ENCODE peak calls at places on chromosomes 7 and 10, in four cellular contexts. G is nephron progenitor cell, B is transverse colon, I is AG04450. O is an unnamed sample.

GRCh38 chr10:64365663-64366062 is 844.5 kb downstream of the REEP3 start:
- DNase-seq in I (no peak), B (no peak), G (no peak), O (no peak)

GRCh38 chr7:73822319-73823173 is 8.2 kb upstream of the CLDN4 start:
- DNase-seq in B (peak; percentile 93), G (peak; percentile 58), I (peak; percentile 54), O (no peak)

GRCh38 chr10:29656451-29656992 is 21.8 kb upstream of the SVIL start:
- DNase-seq in I (no peak), B (no peak), G (no peak), O (no peak)

GRCh38 chr7:55245271-55245723 is 119.8 kb upstream of the LANCL2 start:
- DNase-seq in I (no peak), B (no peak), G (no peak), O (no peak)

GRCh38 chr10:12705943-12706342 is 295.6 kb downstream of the CCDC3 start:
- DNase-seq in I (no peak), B (no peak), G (no peak), O (no peak)

GRCh38 chr10:29412452-29413004 is 123.7 kb downstream of the LYZL1 start:
- DNase-seq in B (no peak), I (no peak), G (no peak), O (no peak)

GRCh38 chr7:15652776-15653290 is 33.6 kb downstream of the MEOX2 start:
- DNase-seq in I (no peak), B (no peak), G (no peak), O (no peak)

GRCh38 chr10:111072232-111072631 is 4.6 kb upstream of the ADRA2A start:
- DNase-seq in B (no peak), I (no peak), G (no peak), O (no peak)

GRCh38 chr7:74376256-74377036 is 77.3 kb upstream of the GTF2IRD1 start:
- DNase-seq in B (no peak), G (peak; percentile 39), I (no peak), O (no peak)

GRCh38 chr7:158774916-158775315 is 54.4 kb downstream of the ESYT2 start:
- DNase-seq in I (no peak), G (no peak), B (no peak), O (no peak)

GRCh38 chr10:70582793-70583700 is 19.5 kb downstream of the PRF1 start:
- DNase-seq in I (no peak), B (no peak), G (no peak), O (no peak)

GRCh38 chr7:22942191-22942590 is 71.7 kb downstream of the HYCC1 start:
- DNase-seq in I (no peak), G (no peak), B (no peak), O (no peak)

GRCh38 chr10:130137077-130137448 is 872 bp downstream of the GLRX3 start:
- DNase-seq in B (no peak), G (no peak), I (no peak), O (no peak)

GRCh38 chr10:35643151-35643975 is 1.3 kb upstream of the FZD8 start:
- DNase-seq in G (peak; percentile 65), I (no peak), B (peak; percentile 66), O (peak; percentile 60)

GRCh38 chr10:89245802-89246201 is 5.8 kb downstream of the LIPA start:
- DNase-seq in G (no peak), B (no peak), I (no peak), O (no peak)

GRCh38 chr7:112520787-112521186 is 40.0 kb downstream of the LSMEM1 start:
- DNase-seq in I (no peak), G (no peak), B (no peak), O (no peak)

GRCh38 chr10:112815238-112816032 is 134.6 kb upstream of the TCF7L2 start:
- DNase-seq in G (no peak), I (no peak), B (no peak), O (no peak)

GRCh38 chr7:22193361-22194016 is 163.5 kb downstream of the RAPGEF5 start:
- DNase-seq in B (no peak), I (peak; percentile 13), G (peak; percentile 62), O (peak; percentile 76)

GRCh38 chr10:124296121-124296812 is 122.5 kb downstream of the OAT start:
- DNase-seq in G (no peak), B (no peak), I (no peak), O (no peak)

GRCh38 chr10:93476756-93477155 is 5.4 kb downstream of the MYOF start:
- DNase-seq in I (no peak), G (no peak), B (no peak), O (no peak)

GRCh38 chr10:113267616-113268015 is 285.2 kb upstream of the HABP2 start:
- DNase-seq in G (no peak), I (no peak), B (no peak), O (no peak)

GRCh38 chr10:114930320-114930719 is 7.7 kb upstream of the TRUB1 start:
- DNase-seq in G (no peak), B (no peak), I (no peak), O (no peak)

GRCh38 chr7:1894906-1895663 is 225.0 kb downstream of the ELFN1 start:
- DNase-seq in B (no peak), I (no peak), G (no peak), O (no peak)

GRCh38 chr7:4103352-4104091 is 578.6 kb upstream of the FOXK1 start:
- DNase-seq in G (no peak), B (no peak), I (no peak), O (no peak)

GRCh38 chr7:74061840-74062539 is 21.6 kb upstream of the LIMK1 start:
- DNase-seq in G (no peak), I (peak; percentile 69), B (peak; percentile 89), O (peak; percentile 12)

GRCh38 chr7:63092951-63093350 is 905.7 kb upstream of the ZNF722 start:
- DNase-seq in I (no peak), G (no peak), B (no peak), O (no peak)

GRCh38 chr10:63723741-63724140 is 202.5 kb downstream of the REEP3 start:
- DNase-seq in B (no peak), G (no peak), I (no peak), O (peak; percentile 29)

GRCh38 chr10:91416339-91416868 is 6.3 kb downstream of the HECTD2 start:
- DNase-seq in B (no peak), I (no peak), G (no peak), O (no peak)

GRCh38 chr7:74581916-74582440 is 75.5 kb upstream of the GTF2I start:
- DNase-seq in G (no peak), B (no peak), I (no peak), O (no peak)

DNA sequence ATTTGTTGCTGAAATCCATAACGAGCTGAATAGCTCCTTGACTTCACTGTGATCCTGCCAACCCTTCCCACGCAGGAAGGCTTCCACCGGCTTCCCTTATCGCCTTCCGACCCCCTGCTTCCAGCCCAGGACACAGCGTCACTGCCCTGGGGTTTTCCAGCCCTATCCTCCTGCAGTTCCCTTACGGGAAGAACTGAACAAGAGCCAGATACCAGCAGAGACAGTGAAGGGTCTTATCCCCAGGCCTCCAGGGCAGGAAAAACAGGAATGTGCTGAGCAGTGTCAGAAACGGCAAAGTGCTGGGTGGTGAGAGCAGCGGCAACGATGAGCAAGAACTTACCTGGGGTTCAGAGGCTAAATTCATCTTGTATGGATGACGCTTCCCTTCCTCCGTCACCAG is 22.4 kb downstream of the PDLIM1 start:
- DNase-seq in G (no peak), B (no peak), I (no peak), O (no peak)
- TF ChIP-seq CTCF in G (no peak), B (no peak), I (no peak), O (no peak)

GRCh38 chr10:132002004-132002403 is 20.3 kb upstream of the BNIP3 start:
- DNase-seq in B (no peak), G (no peak), I (no peak), O (no peak)

GRCh38 chr10:132003286-132003924 is 21.7 kb upstream of the BNIP3 start:
- DNase-seq in B (no peak), G (no peak), I (no peak), O (no peak)

GRCh38 chr10:131998845-131999681 is 17.3 kb upstream of the BNIP3 start:
- DNase-seq in G (no peak), I (no peak), B (no peak), O (no peak)

GRCh38 chr10:132004052-132004451 is 22.3 kb upstream of the BNIP3 start:
- DNase-seq in G (no peak), B (no peak), I (no peak), O (no peak)

DNA sequence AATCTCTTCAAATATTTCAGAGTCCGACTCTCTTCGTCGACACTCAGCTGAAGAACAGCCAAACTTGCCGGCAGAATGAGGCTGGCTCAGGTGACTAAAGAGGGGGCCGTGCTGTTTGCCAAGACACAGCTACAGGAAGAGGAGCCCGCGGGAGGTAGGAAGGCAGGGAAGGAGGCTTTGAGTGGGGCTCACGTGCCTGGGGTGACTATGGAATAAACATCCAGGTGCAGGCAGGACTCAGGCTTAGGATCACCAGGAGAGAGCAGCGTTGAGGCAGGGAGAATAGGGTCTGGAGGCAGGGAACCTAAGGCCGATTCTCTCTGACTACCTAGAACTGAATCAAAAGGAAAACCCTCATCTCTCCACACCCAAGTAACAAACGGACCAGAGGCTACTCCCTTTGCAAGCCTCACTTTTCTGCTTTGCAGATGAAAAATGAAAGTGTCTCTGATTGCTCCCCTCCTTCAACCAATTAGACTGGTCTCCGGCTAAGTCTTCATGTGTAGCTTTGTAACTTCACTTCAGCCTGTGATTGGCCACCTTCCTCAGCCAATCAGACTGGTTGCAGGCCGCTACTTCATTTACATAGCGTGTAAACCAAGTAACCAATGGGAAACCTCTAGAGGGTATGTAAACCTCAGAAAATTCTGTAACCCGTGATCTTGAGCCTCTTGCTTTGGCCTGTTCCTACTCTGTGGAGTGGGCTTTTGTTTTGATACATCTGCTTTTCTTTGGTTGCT is 19.7 kb upstream of the BNIP3 start:
- DNase-seq in G (no peak), I (no peak), B (no peak), O (no peak)
- TF ChIP-seq CTCF in G (no peak), I (peak; percentile 5), B (no peak), O (no peak)

GRCh38 chr10:21488954-21489446 is 36.5 kb downstream of the SKIDA1 start:
- DNase-seq in I (no peak), B (no peak), G (no peak), O (no peak)
- TF ChIP-seq CTCF in I (no peak), B (no peak), G (no peak), O (no peak)

GRCh38 chr10:97773096-97773495 is 1.3 kb upstream of the SFRP5 start:
- DNase-seq in G (no peak), B (no peak), I (no peak), O (no peak)

GRCh38 chr10:97770265-97770664 is 1.5 kb downstream of the SFRP5 start:
- DNase-seq in B (no peak), G (no peak), I (no peak), O (no peak)

GRCh38 chr10:97768322-97769315 is 3.2 kb downstream of the SFRP5 start:
- DNase-seq in B (no peak), G (no peak), I (no peak), O (no peak)

GRCh38 chr10:97771913-97772823 is at the start of gene SFRP5:
- DNase-seq in B (no peak), I (no peak), G (peak; percentile 43), O (no peak)

DNA sequence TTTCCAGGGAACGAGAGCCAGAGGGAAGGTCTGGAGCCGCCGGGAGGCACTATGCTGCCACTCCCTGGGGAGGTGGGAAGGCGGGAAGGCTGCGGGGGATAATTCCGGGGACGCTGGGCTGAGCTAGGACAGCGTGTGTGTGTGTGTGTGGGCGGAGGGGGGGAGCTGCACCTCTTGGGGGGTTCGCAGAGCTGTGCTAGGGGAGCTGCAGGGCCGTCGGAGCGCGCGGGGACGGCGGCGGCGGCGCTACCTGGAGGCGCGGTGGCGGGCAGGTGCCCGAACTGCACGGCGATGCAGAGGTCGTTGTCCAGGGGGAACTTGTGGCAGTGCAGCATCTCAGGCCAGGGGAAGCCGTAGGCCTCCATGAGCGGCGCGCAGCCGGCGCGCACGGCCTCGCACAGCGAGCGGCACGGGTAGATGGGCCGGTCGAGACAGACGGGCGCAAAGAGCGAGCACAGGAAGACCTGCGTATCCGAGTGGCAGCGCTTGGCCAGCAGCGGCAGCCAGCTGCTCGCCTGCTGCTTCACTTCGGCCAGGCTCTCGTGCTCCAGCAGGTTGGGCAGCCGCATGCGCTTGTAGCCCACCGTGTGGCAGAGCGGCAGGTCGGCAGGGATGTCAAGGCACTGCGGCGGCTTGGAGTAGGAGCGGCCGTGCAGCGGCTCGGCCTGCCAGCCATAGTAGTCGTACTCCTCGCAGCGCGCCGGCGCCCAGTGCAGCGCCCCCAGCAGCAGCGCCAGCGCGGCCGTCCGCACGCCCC is 566 bp downstream of the SFRP5 start:
- DNase-seq in I (no peak), G (peak; percentile 57), B (no peak), O (peak; percentile 61)
- TF ChIP-seq CTCF in I (no peak), G (no peak), B (no peak), O (no peak)